ENCODE peak calls at places on chromosome 6, in four cellular contexts. One of them, this sample, is unnamed.

GRCh38 chr6:43246301-43247114 is 3.2 kb downstream of the TTBK1 start:
- DNase-seq in hepatic stellate cell: no peak
- DNase-seq in cerebellum: peak
- DNase-seq in activated naive CD4-positive, alpha-beta T cell treated with anti-CD3 and anti-CD28 coated beads, Interleukin-2, amount 10 ng/mL, durations not matched to agents 7 days and 5 days: peak
- DNase-seq in this sample: no peak

GRCh38 chr6:37676071-37676470 is 21.6 kb downstream of the MDGA1 start:
- DNase-seq in hepatic stellate cell: no peak
- DNase-seq in cerebellum: no peak
- DNase-seq in activated naive CD4-positive, alpha-beta T cell treated with anti-CD3 and anti-CD28 coated beads, Interleukin-2, amount 10 ng/mL, durations not matched to agents 7 days and 5 days: no peak
- DNase-seq in this sample: no peak

GRCh38 chr6:33014841-33015634 is 5.6 kb upstream of the HLA-DOA start:
- DNase-seq in hepatic stellate cell: peak
- DNase-seq in cerebellum: peak
- DNase-seq in activated naive CD4-positive, alpha-beta T cell treated with anti-CD3 and anti-CD28 coated beads, Interleukin-2, amount 10 ng/mL, durations not matched to agents 7 days and 5 days: peak
- DNase-seq in this sample: peak

GRCh38 chr6:159075506-159076100 is 30.8 kb upstream of the TAGAP start:
- DNase-seq in hepatic stellate cell: no peak
- DNase-seq in cerebellum: peak
- DNase-seq in activated naive CD4-positive, alpha-beta T cell treated with anti-CD3 and anti-CD28 coated beads, Interleukin-2, amount 10 ng/mL, durations not matched to agents 7 days and 5 days: no peak
- DNase-seq in this sample: no peak

GRCh38 chr6:17585766-17586502 is 14.2 kb upstream of the FAM8A1 start:
- DNase-seq in hepatic stellate cell: no peak
- DNase-seq in cerebellum: no peak
- DNase-seq in activated naive CD4-positive, alpha-beta T cell treated with anti-CD3 and anti-CD28 coated beads, Interleukin-2, amount 10 ng/mL, durations not matched to agents 7 days and 5 days: no peak
- DNase-seq in this sample: no peak

GRCh38 chr6:55047433-55048044 is 126.8 kb upstream of the HCRTR2 start:
- DNase-seq in hepatic stellate cell: no peak
- DNase-seq in cerebellum: no peak
- DNase-seq in activated naive CD4-positive, alpha-beta T cell treated with anti-CD3 and anti-CD28 coated beads, Interleukin-2, amount 10 ng/mL, durations not matched to agents 7 days and 5 days: no peak
- DNase-seq in this sample: no peak

GRCh38 chr6:43983632-43984031 is 143.6 kb downstream of the MRPL14 start:
- DNase-seq in hepatic stellate cell: no peak
- DNase-seq in cerebellum: no peak
- DNase-seq in activated naive CD4-positive, alpha-beta T cell treated with anti-CD3 and anti-CD28 coated beads, Interleukin-2, amount 10 ng/mL, durations not matched to agents 7 days and 5 days: no peak
- DNase-seq in this sample: no peak

GRCh38 chr6:1091905-1092304 is 220.0 kb upstream of the FOXQ1 start:
- DNase-seq in hepatic stellate cell: no peak
- DNase-seq in cerebellum: no peak
- DNase-seq in activated naive CD4-positive, alpha-beta T cell treated with anti-CD3 and anti-CD28 coated beads, Interleukin-2, amount 10 ng/mL, durations not matched to agents 7 days and 5 days: no peak
- DNase-seq in this sample: no peak

GRCh38 chr6:141467881-141468280 is 664.8 kb upstream of the GJE1 start:
- DNase-seq in hepatic stellate cell: no peak
- DNase-seq in cerebellum: no peak
- DNase-seq in activated naive CD4-positive, alpha-beta T cell treated with anti-CD3 and anti-CD28 coated beads, Interleukin-2, amount 10 ng/mL, durations not matched to agents 7 days and 5 days: no peak
- DNase-seq in this sample: no peak

GRCh38 chr6:56927538-56928453 is 27.1 kb upstream of the BEND6 start:
- DNase-seq in hepatic stellate cell: no peak
- DNase-seq in cerebellum: no peak
- DNase-seq in activated naive CD4-positive, alpha-beta T cell treated with anti-CD3 and anti-CD28 coated beads, Interleukin-2, amount 10 ng/mL, durations not matched to agents 7 days and 5 days: no peak
- DNase-seq in this sample: no peak

GRCh38 chr6:108502826-108503225 is 57.9 kb upstream of the FOXO3 start:
- DNase-seq in hepatic stellate cell: no peak
- DNase-seq in cerebellum: no peak
- DNase-seq in activated naive CD4-positive, alpha-beta T cell treated with anti-CD3 and anti-CD28 coated beads, Interleukin-2, amount 10 ng/mL, durations not matched to agents 7 days and 5 days: no peak
- DNase-seq in this sample: no peak

GRCh38 chr6:45698046-45698445 is 317.6 kb downstream of the CLIC5 start:
- DNase-seq in hepatic stellate cell: no peak
- DNase-seq in cerebellum: no peak
- DNase-seq in activated naive CD4-positive, alpha-beta T cell treated with anti-CD3 and anti-CD28 coated beads, Interleukin-2, amount 10 ng/mL, durations not matched to agents 7 days and 5 days: no peak
- DNase-seq in this sample: no peak

GRCh38 chr6:136962661-136963060 is 40.6 kb downstream of the SLC35D3 start:
- DNase-seq in hepatic stellate cell: no peak
- DNase-seq in cerebellum: peak
- DNase-seq in activated naive CD4-positive, alpha-beta T cell treated with anti-CD3 and anti-CD28 coated beads, Interleukin-2, amount 10 ng/mL, durations not matched to agents 7 days and 5 days: no peak
- DNase-seq in this sample: no peak

GRCh38 chr6:142713959-142714358 is 231.0 kb downstream of the HIVEP2 start:
- DNase-seq in hepatic stellate cell: no peak
- DNase-seq in cerebellum: no peak
- DNase-seq in activated naive CD4-positive, alpha-beta T cell treated with anti-CD3 and anti-CD28 coated beads, Interleukin-2, amount 10 ng/mL, durations not matched to agents 7 days and 5 days: no peak
- DNase-seq in this sample: no peak